ENCODE peak calls at places on chromosomes 16 and 17, in four cellular contexts. One of them, this sample, is unnamed.

GRCh38 chr16:57167537-57167936 is 18.3 kb downstream of the PSME3IP1 start:
- ATAC-seq in heart right ventricle: no peak
- ATAC-seq in activated CD8-positive, alpha-beta memory T cell treated with anti-CD3 and anti-CD28 coated beads, Interleukin-2, amount 10 ng/mL, durations not matched to agents 7 days and 5 days: no peak
- ATAC-seq in HepG2: no peak
- ATAC-seq in this sample: no peak

GRCh38 chr17:58279736-58280479 is 827 bp downstream of the MPO start:
- ATAC-seq in heart right ventricle: no peak
- ATAC-seq in activated CD8-positive, alpha-beta memory T cell treated with anti-CD3 and anti-CD28 coated beads, Interleukin-2, amount 10 ng/mL, durations not matched to agents 7 days and 5 days: peak
- ATAC-seq in HepG2: no peak
- ATAC-seq in this sample: no peak

GRCh38 chr17:50198026-50198669 is 3.3 kb downstream of the COL1A1 start:
- ATAC-seq in heart right ventricle: no peak
- ATAC-seq in activated CD8-positive, alpha-beta memory T cell treated with anti-CD3 and anti-CD28 coated beads, Interleukin-2, amount 10 ng/mL, durations not matched to agents 7 days and 5 days: peak
- ATAC-seq in HepG2: peak
- ATAC-seq in this sample: no peak

GRCh38 chr17:77424585-77425344 is 284.0 kb downstream of the SEC14L1 start:
- ATAC-seq in heart right ventricle: peak
- ATAC-seq in activated CD8-positive, alpha-beta memory T cell treated with anti-CD3 and anti-CD28 coated beads, Interleukin-2, amount 10 ng/mL, durations not matched to agents 7 days and 5 days: no peak
- ATAC-seq in HepG2: no peak
- ATAC-seq in this sample: peak

GRCh38 chr16:66399930-66400329 is 27.2 kb upstream of the BEAN1 start:
- ATAC-seq in heart right ventricle: peak
- ATAC-seq in activated CD8-positive, alpha-beta memory T cell treated with anti-CD3 and anti-CD28 coated beads, Interleukin-2, amount 10 ng/mL, durations not matched to agents 7 days and 5 days: no peak
- ATAC-seq in HepG2: no peak
- ATAC-seq in this sample: peak

GRCh38 chr16:87790278-87791023 is 24.7 kb upstream of the KLHDC4 start:
- ATAC-seq in heart right ventricle: peak
- ATAC-seq in activated CD8-positive, alpha-beta memory T cell treated with anti-CD3 and anti-CD28 coated beads, Interleukin-2, amount 10 ng/mL, durations not matched to agents 7 days and 5 days: no peak
- ATAC-seq in HepG2: peak
- ATAC-seq in this sample: peak

GRCh38 chr17:28087743-28088142 is 45.3 kb downstream of the NLK start:
- ATAC-seq in heart right ventricle: no peak
- ATAC-seq in activated CD8-positive, alpha-beta memory T cell treated with anti-CD3 and anti-CD28 coated beads, Interleukin-2, amount 10 ng/mL, durations not matched to agents 7 days and 5 days: no peak
- ATAC-seq in HepG2: no peak
- ATAC-seq in this sample: no peak

GRCh38 chr17:64054304-64054703 is 33.9 kb upstream of the ICAM2 start:
- ATAC-seq in heart right ventricle: no peak
- ATAC-seq in activated CD8-positive, alpha-beta memory T cell treated with anti-CD3 and anti-CD28 coated beads, Interleukin-2, amount 10 ng/mL, durations not matched to agents 7 days and 5 days: no peak
- ATAC-seq in HepG2: no peak
- ATAC-seq in this sample: no peak

GRCh38 chr17:55666810-55667209 is 55.9 kb downstream of the TMEM100 start:
- ATAC-seq in heart right ventricle: no peak
- ATAC-seq in activated CD8-positive, alpha-beta memory T cell treated with anti-CD3 and anti-CD28 coated beads, Interleukin-2, amount 10 ng/mL, durations not matched to agents 7 days and 5 days: no peak
- ATAC-seq in HepG2: no peak
- ATAC-seq in this sample: no peak

GRCh38 chr16:66598111-66598510 is 6.4 kb upstream of the CMTM3 start:
- ATAC-seq in heart right ventricle: no peak
- ATAC-seq in activated CD8-positive, alpha-beta memory T cell treated with anti-CD3 and anti-CD28 coated beads, Interleukin-2, amount 10 ng/mL, durations not matched to agents 7 days and 5 days: peak
- ATAC-seq in HepG2: no peak
- ATAC-seq in this sample: no peak

GRCh38 chr16:54846761-54847160 is 83.9 kb upstream of the IRX5 start:
- ATAC-seq in heart right ventricle: peak
- ATAC-seq in activated CD8-positive, alpha-beta memory T cell treated with anti-CD3 and anti-CD28 coated beads, Interleukin-2, amount 10 ng/mL, durations not matched to agents 7 days and 5 days: no peak
- ATAC-seq in HepG2: no peak
- ATAC-seq in this sample: no peak

GRCh38 chr16:55411231-55411630 is 67.8 kb upstream of the MMP2 start:
- ATAC-seq in heart right ventricle: peak
- ATAC-seq in activated CD8-positive, alpha-beta memory T cell treated with anti-CD3 and anti-CD28 coated beads, Interleukin-2, amount 10 ng/mL, durations not matched to agents 7 days and 5 days: no peak
- ATAC-seq in HepG2: no peak
- ATAC-seq in this sample: no peak

GRCh38 chr16:1899641-1900451 is 18.4 kb downstream of the HS3ST6 start:
- ATAC-seq in heart right ventricle: no peak
- ATAC-seq in activated CD8-positive, alpha-beta memory T cell treated with anti-CD3 and anti-CD28 coated beads, Interleukin-2, amount 10 ng/mL, durations not matched to agents 7 days and 5 days: no peak
- ATAC-seq in HepG2: peak
- ATAC-seq in this sample: no peak

GRCh38 chr16:74842413-74842812 is 67.8 kb upstream of the FA2H start:
- ATAC-seq in heart right ventricle: no peak
- ATAC-seq in activated CD8-positive, alpha-beta memory T cell treated with anti-CD3 and anti-CD28 coated beads, Interleukin-2, amount 10 ng/mL, durations not matched to agents 7 days and 5 days: no peak
- ATAC-seq in HepG2: peak
- ATAC-seq in this sample: no peak

GRCh38 chr17:4162366-4162765 is 19.4 kb downstream of the CYB5D2 start:
- ATAC-seq in heart right ventricle: no peak
- ATAC-seq in activated CD8-positive, alpha-beta memory T cell treated with anti-CD3 and anti-CD28 coated beads, Interleukin-2, amount 10 ng/mL, durations not matched to agents 7 days and 5 days: no peak
- ATAC-seq in HepG2: no peak
- ATAC-seq in this sample: no peak

GRCh38 chr17:42246515-42246914 is 29.7 kb downstream of the STAT5B start:
- ATAC-seq in heart right ventricle: no peak
- ATAC-seq in activated CD8-positive, alpha-beta memory T cell treated with anti-CD3 and anti-CD28 coated beads, Interleukin-2, amount 10 ng/mL, durations not matched to agents 7 days and 5 days: no peak
- ATAC-seq in HepG2: peak
- ATAC-seq in this sample: no peak

GRCh38 chr16:56252835-56253234 is 61.5 kb downstream of the GNAO1 start:
- ATAC-seq in heart right ventricle: peak
- ATAC-seq in activated CD8-positive, alpha-beta memory T cell treated with anti-CD3 and anti-CD28 coated beads, Interleukin-2, amount 10 ng/mL, durations not matched to agents 7 days and 5 days: no peak
- ATAC-seq in HepG2: no peak
- ATAC-seq in this sample: no peak

GRCh38 chr17:41563607-41564006 is 8.3 kb downstream of the KRT9 start:
- ATAC-seq in heart right ventricle: no peak
- ATAC-seq in activated CD8-positive, alpha-beta memory T cell treated with anti-CD3 and anti-CD28 coated beads, Interleukin-2, amount 10 ng/mL, durations not matched to agents 7 days and 5 days: no peak
- ATAC-seq in HepG2: no peak
- ATAC-seq in this sample: no peak

GRCh38 chr16:77888786-77889185 is 100.4 kb downstream of the VAT1L start:
- ATAC-seq in heart right ventricle: no peak
- ATAC-seq in activated CD8-positive, alpha-beta memory T cell treated with anti-CD3 and anti-CD28 coated beads, Interleukin-2, amount 10 ng/mL, durations not matched to agents 7 days and 5 days: no peak
- ATAC-seq in HepG2: no peak
- ATAC-seq in this sample: no peak

GRCh38 chr17:80464486-80464885 is 11.9 kb downstream of the NPTX1 start:
- ATAC-seq in heart right ventricle: no peak
- ATAC-seq in activated CD8-positive, alpha-beta memory T cell treated with anti-CD3 and anti-CD28 coated beads, Interleukin-2, amount 10 ng/mL, durations not matched to agents 7 days and 5 days: no peak
- ATAC-seq in HepG2: no peak
- ATAC-seq in this sample: no peak

GRCh38 chr17:78956254-78956653 is 23.5 kb downstream of the LGALS3BP start:
- ATAC-seq in heart right ventricle: no peak
- ATAC-seq in activated CD8-positive, alpha-beta memory T cell treated with anti-CD3 and anti-CD28 coated beads, Interleukin-2, amount 10 ng/mL, durations not matched to agents 7 days and 5 days: no peak
- ATAC-seq in HepG2: no peak
- ATAC-seq in this sample: no peak

GRCh38 chr16:10536814-10537389 is 43.5 kb downstream of the EMP2 start:
- ATAC-seq in heart right ventricle: no peak
- ATAC-seq in activated CD8-positive, alpha-beta memory T cell treated with anti-CD3 and anti-CD28 coated beads, Interleukin-2, amount 10 ng/mL, durations not matched to agents 7 days and 5 days: no peak
- ATAC-seq in HepG2: no peak
- ATAC-seq in this sample: no peak

GRCh38 chr17:70096861-70097260 is 21.8 kb downstream of the KCNJ16 start:
- ATAC-seq in heart right ventricle: no peak
- ATAC-seq in activated CD8-positive, alpha-beta memory T cell treated with anti-CD3 and anti-CD28 coated beads, Interleukin-2, amount 10 ng/mL, durations not matched to agents 7 days and 5 days: no peak
- ATAC-seq in HepG2: no peak
- ATAC-seq in this sample: no peak

GRCh38 chr17:47866941-47867340 is 16.0 kb upstream of the SP6 start:
- ATAC-seq in heart right ventricle: peak
- ATAC-seq in activated CD8-positive, alpha-beta memory T cell treated with anti-CD3 and anti-CD28 coated beads, Interleukin-2, amount 10 ng/mL, durations not matched to agents 7 days and 5 days: no peak
- ATAC-seq in HepG2: no peak
- ATAC-seq in this sample: no peak

GRCh38 chr16:56198755-56199114 is 7.4 kb downstream of the GNAO1 start:
- ATAC-seq in heart right ventricle: no peak
- ATAC-seq in activated CD8-positive, alpha-beta memory T cell treated with anti-CD3 and anti-CD28 coated beads, Interleukin-2, amount 10 ng/mL, durations not matched to agents 7 days and 5 days: no peak
- ATAC-seq in HepG2: no peak
- ATAC-seq in this sample: no peak

GRCh38 chr17:7932949-7933348 is 943 bp downstream of the CNTROB start:
- ATAC-seq in heart right ventricle: no peak
- ATAC-seq in activated CD8-positive, alpha-beta memory T cell treated with anti-CD3 and anti-CD28 coated beads, Interleukin-2, amount 10 ng/mL, durations not matched to agents 7 days and 5 days: no peak
- ATAC-seq in HepG2: peak
- ATAC-seq in this sample: no peak

GRCh38 chr16:29871822-29872546 is 9.0 kb upstream of the CDIPT start:
- ATAC-seq in heart right ventricle: no peak
- ATAC-seq in activated CD8-positive, alpha-beta memory T cell treated with anti-CD3 and anti-CD28 coated beads, Interleukin-2, amount 10 ng/mL, durations not matched to agents 7 days and 5 days: no peak
- ATAC-seq in HepG2: no peak
- ATAC-seq in this sample: no peak

GRCh38 chr16:77585379-77585778 is 136.9 kb upstream of the NUDT7 start:
- ATAC-seq in heart right ventricle: peak
- ATAC-seq in activated CD8-positive, alpha-beta memory T cell treated with anti-CD3 and anti-CD28 coated beads, Interleukin-2, amount 10 ng/mL, durations not matched to agents 7 days and 5 days: peak
- ATAC-seq in HepG2: no peak
- ATAC-seq in this sample: peak

GRCh38 chr16:23254338-23254737 is 47.8 kb upstream of the SCNN1B start:
- ATAC-seq in heart right ventricle: no peak
- ATAC-seq in activated CD8-positive, alpha-beta memory T cell treated with anti-CD3 and anti-CD28 coated beads, Interleukin-2, amount 10 ng/mL, durations not matched to agents 7 days and 5 days: no peak
- ATAC-seq in HepG2: peak
- ATAC-seq in this sample: no peak

GRCh38 chr17:32664936-32665583 is 178.3 kb downstream of the CDK5R1 start:
- ATAC-seq in heart right ventricle: no peak
- ATAC-seq in activated CD8-positive, alpha-beta memory T cell treated with anti-CD3 and anti-CD28 coated beads, Interleukin-2, amount 10 ng/mL, durations not matched to agents 7 days and 5 days: no peak
- ATAC-seq in HepG2: no peak
- ATAC-seq in this sample: no peak

GRCh38 chr16:4218202-4218601 is 23.7 kb downstream of the SRL start:
- ATAC-seq in heart right ventricle: no peak
- ATAC-seq in activated CD8-positive, alpha-beta memory T cell treated with anti-CD3 and anti-CD28 coated beads, Interleukin-2, amount 10 ng/mL, durations not matched to agents 7 days and 5 days: no peak
- ATAC-seq in HepG2: no peak
- ATAC-seq in this sample: no peak

GRCh38 chr17:77286641-77287431 is 146.1 kb downstream of the SEC14L1 start:
- ATAC-seq in heart right ventricle: peak
- ATAC-seq in activated CD8-positive, alpha-beta memory T cell treated with anti-CD3 and anti-CD28 coated beads, Interleukin-2, amount 10 ng/mL, durations not matched to agents 7 days and 5 days: no peak
- ATAC-seq in HepG2: peak
- ATAC-seq in this sample: no peak

GRCh38 chr17:31374083-31374447 is 17.4 kb upstream of the RAB11FIP4 start:
- ATAC-seq in heart right ventricle: no peak
- ATAC-seq in activated CD8-positive, alpha-beta memory T cell treated with anti-CD3 and anti-CD28 coated beads, Interleukin-2, amount 10 ng/mL, durations not matched to agents 7 days and 5 days: no peak
- ATAC-seq in HepG2: no peak
- ATAC-seq in this sample: no peak

GRCh38 chr17:19590912-19591551 is 57.4 kb downstream of the SLC47A1 start:
- ATAC-seq in heart right ventricle: no peak
- ATAC-seq in activated CD8-positive, alpha-beta memory T cell treated with anti-CD3 and anti-CD28 coated beads, Interleukin-2, amount 10 ng/mL, durations not matched to agents 7 days and 5 days: no peak
- ATAC-seq in HepG2: peak
- ATAC-seq in this sample: no peak

GRCh38 chr17:32772453-32773025 is 104.4 kb downstream of the MYO1D start:
- ATAC-seq in heart right ventricle: no peak
- ATAC-seq in activated CD8-positive, alpha-beta memory T cell treated with anti-CD3 and anti-CD28 coated beads, Interleukin-2, amount 10 ng/mL, durations not matched to agents 7 days and 5 days: no peak
- ATAC-seq in HepG2: no peak
- ATAC-seq in this sample: no peak

GRCh38 chr17:64240261-64240740 is 22.8 kb downstream of the TEX2 start:
- ATAC-seq in heart right ventricle: peak
- ATAC-seq in activated CD8-positive, alpha-beta memory T cell treated with anti-CD3 and anti-CD28 coated beads, Interleukin-2, amount 10 ng/mL, durations not matched to agents 7 days and 5 days: no peak
- ATAC-seq in HepG2: peak
- ATAC-seq in this sample: no peak

GRCh38 chr17:36036240-36036639 is 18.5 kb upstream of the CCL23 start:
- ATAC-seq in heart right ventricle: no peak
- ATAC-seq in activated CD8-positive, alpha-beta memory T cell treated with anti-CD3 and anti-CD28 coated beads, Interleukin-2, amount 10 ng/mL, durations not matched to agents 7 days and 5 days: no peak
- ATAC-seq in HepG2: no peak
- ATAC-seq in this sample: no peak

GRCh38 chr17:40533896-40534295 is 31.4 kb downstream of the CCR7 start:
- ATAC-seq in heart right ventricle: no peak
- ATAC-seq in activated CD8-positive, alpha-beta memory T cell treated with anti-CD3 and anti-CD28 coated beads, Interleukin-2, amount 10 ng/mL, durations not matched to agents 7 days and 5 days: no peak
- ATAC-seq in HepG2: peak
- ATAC-seq in this sample: no peak

This sample was measured in gastroesophageal sphincter.